ENCODE peak calls at places on chromosomes 3 and 15, in six cellular contexts. G, Q, S, U, M and R are unnamed samples.
A peak's percentile ranks its signal among the peaks of the same experiment; 100 is the strongest.

GRCh38 chr15:97598353-97598798 is 362.1 kb upstream of the ARRDC4 start:
- DNase-seq in G (no peak), M (no peak), S (no peak), Q (no peak), U (no peak), R (no peak)

GRCh38 chr3:45786801-45787495 is 9.4 kb downstream of the SLC6A20 start:
- DNase-seq in G (no peak), U (no peak), S (no peak), M (no peak), Q (no peak), R (peak; percentile 20)

GRCh38 chr3:39960515-39961403 is 151.3 kb downstream of the MYRIP start:
- DNase-seq in G (peak; percentile 20), S (no peak), Q (no peak), M (peak; percentile 15), U (no peak), R (no peak)

GRCh38 chr3:111159391-111159790 is 87.8 kb downstream of the NECTIN3 start:
- DNase-seq in Q (no peak), U (no peak), G (no peak), S (no peak), M (peak; percentile 11), R (no peak)

GRCh38 chr3:14144423-14145075 is 19.7 kb downstream of the TMEM43 start:
- DNase-seq in G (peak; percentile 88), U (peak; percentile 93), Q (peak; percentile 99), M (peak; percentile 99), S (peak; percentile 98), R (no peak)

GRCh38 chr3:42652611-42653302 is 740 bp upstream of the ZBTB47 start:
- DNase-seq in G (peak; percentile 57), M (peak; percentile 84), S (peak; percentile 90), U (peak; percentile 48), Q (peak; percentile 66), R (no peak)

GRCh38 chr3:125318859-125319258 is 56.3 kb downstream of the ZNF148 start:
- DNase-seq in G (no peak), S (no peak), U (no peak), Q (no peak), M (no peak), R (no peak)

GRCh38 chr3:71930056-71930991 is 145.4 kb upstream of the PROK2 start:
- DNase-seq in U (peak; percentile 59), Q (peak; percentile 5), S (peak; percentile 31), G (no peak), M (peak; percentile 84), R (no peak)

GRCh38 chr3:50321844-50322385 is 630 bp downstream of the HYAL2 start:
- DNase-seq in Q (no peak), G (no peak), U (no peak), S (no peak), M (no peak), R (no peak)

GRCh38 chr3:101195951-101196713 is 124.2 kb downstream of the IMPG2 start:
- DNase-seq in G (peak; percentile 61), S (peak; percentile 91), M (peak; percentile 82), U (no peak), Q (no peak), R (no peak)

GRCh38 chr15:74802290-74802689 is 10.3 kb upstream of the LMAN1L start:
- DNase-seq in M (no peak), U (no peak), G (no peak), S (no peak), Q (no peak), R (no peak)

DNA sequence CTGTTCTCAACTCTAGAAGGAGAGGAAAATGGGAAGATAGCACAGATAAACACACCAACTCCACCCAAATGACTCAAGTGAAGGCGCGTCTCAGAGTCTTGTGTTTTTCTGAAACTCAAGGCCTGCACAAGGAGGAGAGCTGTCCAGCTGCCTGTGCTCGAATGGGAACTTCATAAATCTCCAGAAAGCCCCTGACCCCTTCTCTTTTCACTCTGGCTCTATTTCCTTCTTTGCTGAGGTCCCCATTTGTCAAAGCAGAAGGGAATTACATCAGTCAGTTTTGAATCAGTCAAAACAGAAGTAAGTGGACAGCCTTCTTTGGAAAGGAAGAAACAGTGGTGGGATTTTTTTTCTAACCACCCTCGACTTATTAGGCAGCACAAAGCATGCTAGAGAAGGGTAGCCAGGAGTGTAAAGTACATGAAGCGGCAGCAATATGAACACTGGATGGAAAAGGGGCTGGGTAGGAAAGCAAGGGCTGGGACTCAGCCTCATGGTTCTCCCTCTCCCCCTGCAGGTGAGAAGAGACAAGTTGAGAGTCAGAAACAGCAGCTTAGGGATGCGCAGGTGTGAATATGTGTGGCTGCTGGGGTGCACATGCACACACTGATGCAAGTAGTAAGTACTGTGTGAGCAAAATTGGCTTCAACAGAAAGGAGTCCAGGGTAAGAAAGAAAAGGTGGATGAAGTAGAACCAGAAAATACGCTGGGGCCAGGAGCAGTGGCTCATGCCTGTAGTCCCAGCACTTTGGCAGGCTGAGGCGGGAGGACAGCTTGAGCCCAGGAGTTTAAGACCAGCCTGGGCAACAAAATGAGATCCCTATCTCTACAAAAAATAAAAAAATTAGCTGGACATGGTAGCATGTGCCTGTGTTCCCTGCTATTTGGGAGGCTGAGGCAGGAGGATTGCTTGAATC is 36.6 kb upstream of the MAGEF1 start:
- DNase-seq in S (peak; percentile 70), M (peak; percentile 33), U (peak; percentile 66), Q (no peak), G (peak; percentile 19), R (no peak)
- TF ChIP-seq CTCF in S (peak; percentile 79), M (peak; percentile 34), U (peak; percentile 18), Q (peak; percentile 60), G (peak; percentile 9), R (peak; percentile 64)

DNA sequence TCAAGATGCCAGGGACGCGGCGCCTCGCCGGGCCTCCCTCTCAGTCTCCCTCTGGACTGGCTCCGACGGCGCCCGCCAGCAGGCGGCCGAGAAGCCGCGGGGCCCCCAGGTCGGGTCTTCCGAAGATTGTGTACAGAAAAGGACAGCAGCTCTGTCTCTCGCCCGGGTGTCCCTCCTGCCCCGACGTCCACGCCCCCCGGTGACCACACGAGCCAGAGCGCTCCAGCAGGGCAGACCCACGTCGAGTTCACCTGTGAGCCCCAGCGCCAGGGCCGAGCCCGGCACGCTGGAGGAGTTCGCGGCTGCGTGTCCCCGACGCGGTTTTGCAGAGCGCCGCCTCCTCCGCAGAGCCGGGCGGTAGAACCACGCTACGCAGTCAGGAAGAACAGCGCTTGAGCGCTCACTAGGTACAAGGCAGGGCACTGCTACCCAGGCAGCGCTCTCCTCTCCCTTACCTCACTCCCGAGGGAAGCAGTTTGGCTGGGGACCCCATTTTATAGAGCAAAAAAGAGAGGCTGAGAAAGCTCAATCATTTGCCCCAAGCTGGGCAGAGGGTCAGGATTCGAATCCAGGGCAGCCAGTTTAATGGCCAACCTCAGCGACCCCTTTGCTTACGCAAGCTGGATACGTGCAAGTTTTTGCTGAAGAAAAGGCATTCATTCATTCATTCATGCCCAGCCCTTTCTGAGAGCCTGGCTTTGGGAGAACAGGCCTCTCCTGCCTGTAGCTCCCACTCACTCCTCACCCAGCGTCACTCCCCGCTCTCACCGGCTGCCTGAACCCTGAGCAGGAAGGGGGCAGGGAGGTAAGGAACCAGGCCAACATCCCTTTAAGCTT is 3.0 kb upstream of the TLE3 start:
- DNase-seq in M (peak; percentile 71), S (peak; percentile 65), U (peak; percentile 50), G (no peak), Q (no peak), R (no peak)
- TF ChIP-seq CTCF in M (peak; percentile 21), S (peak; percentile 38), U (peak; percentile 5), G (peak; percentile 51), Q (peak; percentile 47), R (peak; percentile 75)

GRCh38 chr3:194621947-194622346 is 11.3 kb downstream of the TMEM44 start:
- DNase-seq in M (no peak), S (no peak), U (no peak), Q (no peak), G (no peak), R (no peak)

GRCh38 chr3:194620192-194620591 is 13.0 kb downstream of the TMEM44 start:
- DNase-seq in M (no peak), G (no peak), U (no peak), Q (no peak), S (no peak), R (no peak)

GRCh38 chr3:194624956-194625355 is 8.3 kb downstream of the TMEM44 start:
- DNase-seq in U (no peak), Q (no peak), M (no peak), S (no peak), G (no peak), R (no peak)

GRCh38 chr3:194622621-194623360 is 10.4 kb downstream of the TMEM44 start:
- DNase-seq in M (no peak), U (no peak), Q (no peak), S (no peak), G (no peak), R (no peak)

GRCh38 chr3:194623449-194624290 is 9.5 kb downstream of the TMEM44 start:
- DNase-seq in S (no peak), Q (no peak), G (no peak), U (no peak), M (no peak), R (no peak)
- TF ChIP-seq CTCF in S (no peak), Q (no peak), G (no peak), U (no peak), M (no peak), R (peak; percentile 20)

GRCh38 chr15:66879968-66880367 is 177.9 kb downstream of the SMAD6 start:
- DNase-seq in U (no peak), M (no peak), Q (no peak), G (peak; percentile 4), S (no peak), R (no peak)
- TF ChIP-seq CTCF in U (no peak), M (no peak), Q (no peak), G (no peak), S (no peak), R (no peak)

DNA sequence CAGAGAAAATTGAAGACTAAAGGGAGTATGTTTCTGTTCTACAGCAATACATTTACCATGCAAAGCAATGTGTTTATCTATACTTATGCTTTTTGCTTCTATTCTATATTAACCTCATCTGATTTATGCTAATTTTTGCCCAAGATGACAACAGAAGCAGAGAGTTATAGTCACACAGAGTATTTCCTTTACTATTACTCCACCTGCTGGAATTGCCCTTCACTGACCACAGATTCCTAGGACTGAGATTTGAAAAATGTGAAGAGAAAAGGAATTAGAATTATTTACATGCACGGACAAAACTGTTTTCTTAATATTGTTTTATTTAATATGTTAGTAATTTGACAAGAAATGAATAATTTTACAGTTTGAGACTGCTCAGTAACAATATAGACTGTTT is 745.6 kb downstream of the VGLL3 start:
- DNase-seq in M (no peak), Q (no peak), G (no peak), S (peak; percentile 42), U (no peak), R (no peak)
- TF ChIP-seq CTCF in M (no peak), Q (peak; percentile 46), G (peak; percentile 21), S (peak; percentile 63), U (no peak), R (peak; percentile 77)

GRCh38 chr15:93044301-93045190 is 44.5 kb downstream of the RGMA start:
- DNase-seq in Q (no peak), G (no peak), M (no peak), S (no peak), U (no peak), R (no peak)
- TF ChIP-seq CTCF in Q (no peak), G (no peak), M (no peak), S (no peak), U (no peak), R (no peak)

GRCh38 chr3:58731673-58732072 is 65.1 kb upstream of the FAM3D start:
- DNase-seq in G (no peak), M (no peak), S (no peak), Q (no peak), U (no peak), R (no peak)
- TF ChIP-seq CTCF in G (no peak), M (no peak), S (no peak), Q (no peak), U (no peak), R (no peak)

DNA sequence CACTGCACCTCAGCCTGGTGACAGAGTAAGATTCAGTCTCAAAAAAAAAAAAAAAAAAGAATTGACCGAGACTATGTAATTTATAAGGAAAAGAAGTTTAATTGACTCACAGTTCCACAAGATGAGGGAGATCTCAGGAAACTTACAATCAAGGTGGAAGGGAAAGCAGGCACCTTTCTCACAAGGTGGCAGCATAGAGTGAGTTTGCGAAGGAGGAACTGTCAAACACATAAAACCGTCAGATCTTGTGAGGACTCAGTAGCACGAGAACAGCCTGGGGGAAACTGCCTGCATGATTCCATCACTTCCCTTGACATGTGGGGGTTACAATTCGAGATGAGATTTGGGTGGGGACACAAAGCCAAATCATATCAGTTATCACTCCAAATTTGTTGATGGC is 380.9 kb downstream of the EDEM1 start:
- DNase-seq in Q (no peak), G (no peak), U (no peak), M (no peak), S (peak; percentile 61), R (no peak)
- TF ChIP-seq CTCF in Q (peak; percentile 25), G (no peak), U (no peak), M (no peak), S (peak; percentile 57), R (peak; percentile 37)